ENCODE peak calls at places on chromosomes 11 and 22, in ten cellular contexts. C is tibial artery, W is bronchial epithelial cell, Y is Peyer's patch, N is upper lobe of right lung, I is HL-60, D is A673, G is WERI-Rb-1, T is endothelial cell of umbilical vein, Z is psoas muscle. P is an unnamed sample. For H3K27me3, the result is how much of the 10 kb centered on the place peaks cover.

GRCh38 chr11:45402049-45402630 is 116.0 kb upstream of the SYT13 start:
- DNase-seq in Y (no peak), N (peak), I (no peak), C (no peak), W (no peak), G (no peak), Z (no peak), T (no peak), D (no peak), P (no peak)

GRCh38 chr11:34552270-34552669 is 38.7 kb upstream of the ELF5 start:
- DNase-seq in Y (no peak), C (no peak), D (no peak), T (no peak), W (no peak), Z (no peak), G (no peak), N (no peak), I (peak), P (no peak)

GRCh38 chr22:42433754-42434153 is 1.6 kb upstream of the NFAM1 start:
- DNase-seq in G (no peak), D (no peak), C (no peak), I (no peak), Z (no peak), W (peak), T (no peak), Y (no peak), N (no peak), P (no peak)

GRCh38 chr22:38455530-38456271 is 702 bp upstream of the KCNJ4 start:
- DNase-seq in T (no peak), W (no peak), Y (no peak), Z (no peak), I (no peak), G (peak), D (peak), N (no peak), C (no peak), P (peak)

GRCh38 chr11:21511835-21512440 is 680.9 kb upstream of the ANO5 start:
- DNase-seq in G (peak), Z (peak), D (peak), W (peak), C (no peak), N (peak), T (no peak), I (peak), Y (peak), P (peak)

GRCh38 chr11:11620966-11621880 is 582 bp downstream of the GALNT18 start:
- DNase-seq in Y (no peak), T (peak), C (peak), D (peak), I (no peak), W (peak), Z (peak), G (peak), N (peak), P (peak)

GRCh38 chr11:2890466-2891241 is 5.1 kb upstream of the CDKN1C start:
- DNase-seq in Y (peak), W (no peak), T (no peak), N (peak), I (no peak), G (no peak), D (no peak), Z (peak), C (no peak), P (peak)

GRCh38 chr22:37051629-37052385 is at the start of gene KCTD17:
- DNase-seq in I (peak), D (peak), Z (peak), C (peak), T (peak), W (peak), Y (peak), G (peak), N (peak), P (peak)

GRCh38 chr11:103624708-103625623 is 411.5 kb upstream of the DDI1 start:
- DNase-seq in T (peak), D (peak), C (no peak), N (no peak), Z (no peak), Y (no peak), W (peak), I (no peak), G (no peak), P (no peak)

GRCh38 chr11:84089072-84090057 is 803.2 kb upstream of the CCDC90B start:
- DNase-seq in G (no peak), T (no peak), Y (no peak), C (no peak), W (no peak), I (no peak), D (peak), N (no peak), Z (no peak), P (peak)

GRCh38 chr11:131858495-131858894 is 488.1 kb downstream of the NTM start:
- DNase-seq in I (no peak), G (no peak), W (no peak), N (no peak), T (no peak), Z (no peak), D (no peak), C (no peak), Y (no peak), P (no peak)

GRCh38 chr22:27558658-27559371 is 242.7 kb downstream of the MN1 start:
- DNase-seq in G (no peak), I (no peak), D (no peak), N (no peak), Y (no peak), Z (no peak), C (no peak), T (no peak), W (no peak), P (no peak)

GRCh38 chr22:41501209-41501608 is 32.3 kb downstream of the ACO2 start:
- DNase-seq in N (no peak), T (peak), C (no peak), D (peak), I (peak), W (peak), Z (peak), G (peak), Y (no peak), P (no peak)

GRCh38 chr22:48574776-48575566 is 1252.7 kb downstream of the BRD1 start:
- DNase-seq in N (peak), D (peak), I (peak), T (no peak), C (no peak), W (no peak), Z (peak), Y (no peak), G (peak), P (peak)
- H3K27me3 ChIP-seq in N (half or more), D (under half), I (under half), T (under half), C (half or more), W (under half), Z (under half), Y (under half), G (under half), P (under half)

DNA sequence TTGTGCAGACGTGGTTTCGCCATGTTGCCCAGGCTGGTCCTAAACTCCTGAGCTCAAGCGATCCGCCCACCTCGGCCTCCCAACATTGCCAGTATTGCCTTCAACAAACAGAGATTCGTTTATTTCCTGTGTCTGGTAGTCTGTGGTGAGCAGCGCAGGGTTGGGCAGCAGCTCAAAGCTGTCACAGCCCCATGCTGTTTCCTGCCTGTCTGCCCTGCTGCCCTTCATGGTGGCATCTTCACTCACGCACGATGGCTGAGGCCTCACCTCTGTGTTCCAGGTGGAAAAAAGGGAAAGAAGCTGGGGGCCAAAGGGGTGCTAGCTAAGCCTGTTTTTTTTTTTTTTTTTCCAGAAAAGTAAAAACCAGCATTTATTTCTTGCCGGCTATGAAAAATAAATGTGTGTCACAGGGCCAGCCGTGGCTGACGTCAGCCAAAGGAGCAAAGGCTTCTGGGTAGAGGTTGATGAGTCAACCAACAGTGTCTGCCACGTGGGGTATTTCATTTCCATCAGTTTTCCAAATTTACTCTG is 28.8 kb downstream of the TBC1D22A start:
- DNase-seq in Z (peak), T (peak), W (peak), D (no peak), G (no peak), Y (peak), I (peak), N (no peak), C (peak), P (no peak)
- H3K4me3 ChIP-seq in Z (no peak), T (no peak), W (no peak), D (no peak), G (no peak), Y (no peak), I (peak), N (peak), C (no peak), P (no peak)

GRCh38 chr22:32822188-32822877 is 20.8 kb downstream of the TIMP3 start:
- DNase-seq in Y (no peak), T (no peak), W (no peak), N (no peak), G (no peak), Z (no peak), I (no peak), C (peak), D (no peak), P (no peak)

GRCh38 chr22:32824531-32825315 is 23.2 kb downstream of the TIMP3 start:
- DNase-seq in D (no peak), T (no peak), G (no peak), C (peak), W (no peak), Y (no peak), I (no peak), Z (no peak), N (no peak), P (no peak)

GRCh38 chr22:32826537-32826936 is 25.0 kb downstream of the TIMP3 start:
- DNase-seq in Z (no peak), Y (no peak), W (no peak), G (no peak), T (no peak), D (no peak), N (no peak), C (peak), I (no peak), P (no peak)

GRCh38 chr22:32820131-32820882 is 18.8 kb downstream of the TIMP3 start:
- DNase-seq in G (no peak), T (no peak), W (peak), D (no peak), Z (no peak), Y (no peak), C (peak), I (no peak), N (peak), P (no peak)

GRCh38 chr22:32823024-32823730 is 21.7 kb downstream of the TIMP3 start:
- DNase-seq in W (peak), Z (no peak), I (peak), D (peak), N (no peak), T (no peak), C (peak), Y (peak), G (peak), P (peak)
- TF ChIP-seq CTCF in W (peak), Z (peak), I (peak), D (peak), N (peak), T (no peak), C (no peak), Y (peak), G (peak), P (peak)

GRCh38 chr22:29149841-29150555 is 55.7 kb upstream of the EMID1 start:
- DNase-seq in Y (peak), D (no peak), Z (peak), T (no peak), N (peak), W (no peak), G (no peak), C (peak), I (no peak), P (no peak)

GRCh38 chr22:29147241-29147919 is 58.3 kb upstream of the EMID1 start:
- DNase-seq in W (no peak), T (no peak), G (no peak), C (peak), D (no peak), Z (peak), N (peak), Y (peak), I (no peak), P (no peak)

GRCh38 chr22:29150701-29151100 is 55.0 kb upstream of the EMID1 start:
- DNase-seq in C (peak), T (no peak), W (no peak), Z (peak), Y (peak), I (no peak), N (no peak), G (no peak), D (no peak), P (no peak)

GRCh38 chr22:29148036-29148435 is 57.7 kb upstream of the EMID1 start:
- DNase-seq in C (peak), D (no peak), Y (peak), I (no peak), Z (peak), N (peak), T (no peak), W (no peak), G (no peak), P (no peak)

GRCh38 chr22:29148826-29149225 is 56.9 kb upstream of the EMID1 start:
- DNase-seq in T (no peak), W (no peak), C (peak), Y (peak), D (no peak), Z (peak), I (no peak), N (peak), G (no peak), P (no peak)
- H3K27me3 ChIP-seq in T (under half), W (under half), C (under half), Y (under half), D (under half), Z (under half), I (under half), N (under half), G (under half), P (under half)

DNA sequence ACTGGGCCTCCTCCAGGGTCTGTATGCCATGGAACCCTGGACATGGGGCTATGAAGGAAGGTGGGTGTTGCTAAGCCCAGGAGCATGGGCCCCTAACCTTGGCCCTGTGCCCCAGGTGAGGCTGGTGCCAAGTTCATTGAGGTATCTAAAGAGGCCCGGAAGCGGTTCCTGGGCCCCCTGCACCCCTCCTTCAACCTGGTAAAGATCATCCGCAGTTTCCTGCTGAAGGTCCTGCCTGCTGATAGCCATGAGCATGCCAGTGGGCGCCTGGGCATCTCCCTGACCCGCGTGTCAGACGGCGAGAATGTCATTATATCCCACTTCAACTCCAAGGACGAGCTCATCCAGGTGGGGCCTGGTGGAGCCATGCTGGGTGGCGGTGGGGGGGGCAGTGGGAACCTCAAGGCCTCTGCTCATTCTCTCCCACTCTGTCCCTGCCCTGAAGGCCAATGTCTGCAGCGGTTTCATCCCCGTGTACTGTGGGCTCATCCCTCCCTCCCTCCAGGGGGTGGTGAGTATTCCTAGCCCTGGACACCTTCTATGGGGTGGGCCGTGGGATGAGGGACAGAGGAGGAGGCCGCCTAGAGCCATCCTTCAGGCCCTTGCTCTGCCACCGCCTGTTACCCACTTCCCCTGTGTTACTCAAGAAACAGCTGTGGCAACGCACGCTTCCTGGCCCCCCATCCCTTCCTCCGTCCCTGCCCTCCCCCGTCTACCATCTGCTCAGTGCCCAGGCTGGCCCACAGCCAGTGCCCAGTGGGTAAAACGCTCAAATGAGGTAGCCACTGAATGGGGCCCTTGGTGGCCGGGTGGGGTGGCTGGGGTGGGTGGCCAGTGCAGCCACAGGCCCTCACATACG is 3.0 kb downstream of the PNPLA2 start:
- DNase-seq in G (no peak), N (peak), C (no peak), T (no peak), I (peak), W (no peak), Y (no peak), Z (peak), D (no peak), P (peak)
- H3K4me3 ChIP-seq in G (no peak), N (peak), C (peak), T (no peak), I (peak), W (no peak), Y (peak), Z (peak), D (no peak), P (no peak)

GRCh38 chr22:33562484-33562883 is 357.8 kb downstream of the LARGE1 start:
- DNase-seq in Y (no peak), T (no peak), G (no peak), C (no peak), N (no peak), I (no peak), D (no peak), Z (no peak), W (no peak), P (no peak)
- TF ChIP-seq CTCF in Y (no peak), T (no peak), G (no peak), C (no peak), N (no peak), I (no peak), D (no peak), Z (no peak), W (no peak), P (no peak)

GRCh38 chr22:43823911-43824665 is 12.0 kb upstream of the EFCAB6 start:
- DNase-seq in I (no peak), D (no peak), W (no peak), T (no peak), C (peak), N (peak), Y (peak), G (peak), Z (peak), P (no peak)

GRCh38 chr22:43821606-43822425 is 9.7 kb upstream of the EFCAB6 start:
- DNase-seq in W (no peak), G (no peak), Z (no peak), T (no peak), I (no peak), N (peak), Y (peak), D (no peak), C (peak), P (no peak)

GRCh38 chr22:43824724-43825485 is 12.8 kb upstream of the EFCAB6 start:
- DNase-seq in W (no peak), D (no peak), N (peak), C (peak), Z (peak), I (no peak), G (peak), Y (peak), T (no peak), P (no peak)

GRCh38 chr22:43825651-43826050 is 13.5 kb upstream of the EFCAB6 start:
- DNase-seq in C (no peak), W (no peak), Y (peak), Z (peak), T (no peak), D (no peak), I (no peak), N (no peak), G (peak), P (no peak)

DNA sequence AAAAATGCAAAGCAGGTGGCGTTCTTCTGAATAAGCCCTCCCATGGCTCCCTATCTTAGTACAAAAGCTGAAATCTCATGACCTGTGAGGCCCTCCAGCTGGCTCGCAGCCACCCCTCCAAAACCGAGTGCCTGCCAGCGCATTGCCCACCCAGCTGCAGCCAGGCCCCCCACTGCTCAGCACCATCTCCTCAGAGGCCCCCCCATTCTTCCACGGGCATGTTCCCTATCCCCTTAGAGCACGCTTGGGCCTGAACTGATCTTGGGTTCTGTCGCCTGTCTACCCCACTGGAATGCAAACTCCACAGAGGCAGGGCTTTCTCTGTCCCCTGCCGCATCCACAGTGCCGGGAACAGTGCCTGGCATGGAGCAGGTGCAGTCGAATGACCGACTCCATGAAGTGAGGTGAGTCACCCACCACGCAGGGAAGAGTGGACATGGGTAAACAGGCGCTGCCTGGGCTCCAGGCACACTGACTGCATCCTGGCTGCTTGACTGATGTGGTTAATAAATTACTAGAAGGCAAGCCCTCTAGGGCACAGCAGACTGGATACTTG is 11.3 kb upstream of the EFCAB6 start:
- DNase-seq in I (no peak), Z (no peak), D (no peak), G (peak), W (peak), C (peak), Y (peak), N (peak), T (no peak), P (peak)
- H3K27me3 ChIP-seq in I (under half), Z (under half), D (under half), G (under half), W (under half), C (under half), Y (under half), N (under half), T (under half), P (under half)